ENCODE peak calls at places on chromosomes 12 and 14, in eight cellular contexts. E is stomach; U is AG04450; P is adrenal gland; Z is effector memory CD4-positive, alpha-beta T cell; K is RWPE1; W is GM12878; J is mesenchymal stem cell. O is an unnamed sample.

GRCh38 chr14:69650948-69651369 is 39.6 kb downstream of the SUSD6 start:
- DNase-seq in W (no peak), E (no peak), K (peak), Z (no peak), U (no peak), P (no peak), J (no peak), O (no peak)

GRCh38 chr14:89915114-89915878 is 39.2 kb downstream of the EFCAB11 start:
- DNase-seq in E (peak), K (peak), W (peak), U (no peak), J (peak), P (peak), Z (no peak), O (no peak)

GRCh38 chr14:90281261-90281660 is 24.9 kb downstream of the PSMC1 start:
- DNase-seq in U (peak), E (no peak), P (no peak), J (peak), W (no peak), K (peak), Z (no peak), O (no peak)

GRCh38 chr14:57493467-57494181 is at the start of gene CCDC198:
- DNase-seq in P (no peak), J (no peak), E (no peak), K (no peak), W (peak), Z (no peak), U (no peak), O (no peak)

GRCh38 chr12:55930771-55931316 is at the start of gene DGKA:
- DNase-seq in P (peak), Z (no peak), E (peak), W (peak), J (peak), K (peak), U (peak), O (peak)

GRCh38 chr14:103753809-103754208 is 38.2 kb downstream of the ZFYVE21 start:
- DNase-seq in P (no peak), W (no peak), Z (no peak), J (no peak), E (no peak), K (no peak), U (no peak), O (no peak)

GRCh38 chr14:54739514-54739913 is 163.1 kb downstream of the GCH1 start:
- DNase-seq in E (no peak), Z (no peak), J (no peak), K (no peak), W (no peak), U (no peak), P (no peak), O (no peak)

GRCh38 chr14:96962337-96962736 is 165.2 kb downstream of the VRK1 start:
- DNase-seq in E (no peak), W (no peak), U (no peak), K (no peak), Z (no peak), P (no peak), J (no peak), O (no peak)

GRCh38 chr14:96162741-96163140 is 41.9 kb upstream of the BDKRB2 start:
- DNase-seq in J (peak), K (no peak), E (peak), U (no peak), P (no peak), Z (no peak), W (no peak), O (no peak)

GRCh38 chr14:54599932-54600331 is 33.0 kb downstream of the SAMD4A start:
- DNase-seq in P (no peak), W (no peak), J (no peak), E (no peak), U (no peak), K (no peak), Z (no peak), O (no peak)

GRCh38 chr12:123761841-123762714 is at the start of gene DNAH10:
- DNase-seq in E (no peak), J (peak), Z (no peak), U (no peak), K (peak), W (peak), P (no peak), O (no peak)

GRCh38 chr12:56338643-56339422 is at the start of gene IL23A:
- DNase-seq in U (no peak), W (peak), E (no peak), P (no peak), K (peak), J (peak), Z (peak), O (no peak)

GRCh38 chr12:69275471-69275891 is 36.1 kb downstream of the CPSF6 start:
- DNase-seq in K (no peak), E (no peak), U (no peak), J (no peak), P (peak), Z (no peak), W (no peak), O (no peak)

GRCh38 chr14:54206477-54206876 is 190.3 kb upstream of the CDKN3 start:
- DNase-seq in E (peak), K (no peak), W (no peak), Z (no peak), J (no peak), U (no peak), P (no peak), O (no peak)

GRCh38 chr12:20262131-20262530 is 106.2 kb upstream of the PDE3A start:
- DNase-seq in E (no peak), J (no peak), U (no peak), P (no peak), W (no peak), Z (no peak), K (no peak), O (no peak)

GRCh38 chr12:20268771-20269170 is 99.6 kb upstream of the PDE3A start:
- DNase-seq in K (no peak), P (no peak), U (no peak), E (no peak), W (no peak), J (no peak), Z (no peak), O (no peak)

GRCh38 chr12:20260864-20261263 is 107.5 kb upstream of the PDE3A start:
- DNase-seq in K (no peak), J (no peak), U (no peak), W (no peak), P (no peak), Z (no peak), E (no peak), O (no peak)

GRCh38 chr12:20268121-20268732 is 100.1 kb upstream of the PDE3A start:
- DNase-seq in Z (no peak), E (no peak), W (no peak), J (peak), U (no peak), P (no peak), K (no peak), O (no peak)

DNA sequence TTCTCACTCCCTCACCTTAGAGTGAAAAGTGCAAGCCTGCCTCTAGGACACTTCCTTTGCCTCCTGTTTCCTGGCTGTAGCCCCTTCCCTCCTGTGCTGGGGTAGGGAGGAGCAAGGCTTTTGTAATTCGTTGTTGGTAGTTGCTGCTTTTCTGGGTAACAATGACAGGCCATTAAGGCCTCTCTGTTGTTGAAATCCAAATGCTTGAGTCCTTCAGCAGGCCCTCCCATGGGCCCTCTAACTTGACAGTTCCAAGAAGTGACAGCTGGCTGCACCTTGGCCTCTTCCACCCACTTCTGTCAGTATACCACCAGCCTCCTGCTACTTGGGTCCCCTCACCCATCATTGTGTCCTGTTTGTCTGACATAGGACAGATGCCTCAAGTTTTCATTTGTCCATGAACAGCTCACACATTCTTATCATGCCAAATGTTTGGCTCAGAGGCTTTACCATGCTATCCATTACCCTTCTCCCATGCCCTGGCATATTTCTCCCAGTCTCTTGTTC is 103.7 kb upstream of the PDE3A start:
- DNase-seq in P (no peak), K (no peak), Z (no peak), E (no peak), W (no peak), J (peak), U (no peak), O (no peak)
- H3K27ac ChIP-seq in P (no peak), K (no peak), Z (no peak), E (no peak), W (no peak), J (no peak), U (no peak), O (no peak)

GRCh38 chr12:14972816-14973215 is at the start of gene PDE6H:
- DNase-seq in P (no peak), W (no peak), Z (no peak), U (no peak), K (no peak), J (no peak), E (no peak), O (no peak)

GRCh38 chr12:14974633-14975032 is 1.8 kb downstream of the PDE6H start:
- DNase-seq in K (no peak), W (no peak), U (no peak), P (no peak), Z (no peak), E (no peak), J (no peak), O (no peak)

GRCh38 chr12:14979468-14979867 is 6.6 kb downstream of the PDE6H start:
- DNase-seq in Z (no peak), E (no peak), J (no peak), W (no peak), P (no peak), U (no peak), K (no peak), O (no peak)

GRCh38 chr12:14970467-14970866 is 2.4 kb upstream of the PDE6H start:
- DNase-seq in Z (no peak), P (no peak), K (no peak), J (peak), U (no peak), E (no peak), W (no peak), O (no peak)

DNA sequence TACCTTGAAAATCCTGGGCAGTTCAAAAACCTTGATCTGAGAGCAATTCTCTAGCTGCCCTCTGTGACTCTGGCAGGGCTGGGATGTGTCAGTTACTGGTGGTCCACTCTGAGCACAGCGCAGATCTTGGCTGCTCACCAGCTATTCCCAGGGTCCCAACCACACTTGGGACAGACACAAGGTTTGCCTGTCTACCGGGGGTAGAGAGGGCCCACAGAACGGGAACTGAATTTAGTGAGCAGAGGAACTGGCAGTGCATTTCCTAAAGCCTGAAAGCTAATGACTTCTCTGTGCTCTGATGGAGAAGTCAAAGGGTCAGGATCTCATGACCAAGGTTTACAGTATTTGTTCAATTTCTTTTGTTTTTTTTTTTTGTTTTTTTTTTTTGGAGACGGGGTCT is 2.6 kb downstream of the PDE6H start:
- DNase-seq in J (no peak), P (no peak), U (no peak), Z (no peak), W (no peak), K (no peak), E (no peak), O (no peak)
- H3K27ac ChIP-seq in J (no peak), P (no peak), U (no peak), Z (no peak), W (no peak), K (no peak), E (no peak), O (no peak)

GRCh38 chr14:73884438-73885190 is 2.0 kb upstream of the ZNF410 start:
- DNase-seq in J (no peak), K (no peak), P (no peak), E (no peak), Z (no peak), W (no peak), U (no peak), O (no peak)
- H3K27ac ChIP-seq in J (no peak), K (peak), P (no peak), E (no peak), Z (no peak), W (peak), U (no peak), O (peak)

GRCh38 chr12:94240171-94240570 is 91.8 kb downstream of the PLXNC1 start:
- DNase-seq in U (no peak), Z (no peak), K (no peak), E (no peak), P (no peak), W (peak), J (no peak), O (no peak)
- H3K27ac ChIP-seq in U (no peak), Z (no peak), K (no peak), E (no peak), P (no peak), W (peak), J (no peak), O (no peak)

GRCh38 chr14:104984056-104984894 is 1.3 kb upstream of the CLBA1 start:
- DNase-seq in E (no peak), U (no peak), W (no peak), K (no peak), P (no peak), Z (no peak), J (no peak), O (no peak)

GRCh38 chr14:104986487-104987164 is 1.0 kb downstream of the CLBA1 start:
- DNase-seq in J (no peak), U (no peak), Z (no peak), W (no peak), K (no peak), E (no peak), P (no peak), O (peak)

GRCh38 chr14:104983231-104983721 is 2.3 kb upstream of the CLBA1 start:
- DNase-seq in Z (no peak), U (no peak), P (no peak), K (no peak), E (no peak), J (no peak), W (no peak), O (no peak)

GRCh38 chr14:104982548-104983230 is 2.9 kb upstream of the CLBA1 start:
- DNase-seq in K (no peak), W (no peak), Z (no peak), P (no peak), E (no peak), U (no peak), J (no peak), O (no peak)

DNA sequence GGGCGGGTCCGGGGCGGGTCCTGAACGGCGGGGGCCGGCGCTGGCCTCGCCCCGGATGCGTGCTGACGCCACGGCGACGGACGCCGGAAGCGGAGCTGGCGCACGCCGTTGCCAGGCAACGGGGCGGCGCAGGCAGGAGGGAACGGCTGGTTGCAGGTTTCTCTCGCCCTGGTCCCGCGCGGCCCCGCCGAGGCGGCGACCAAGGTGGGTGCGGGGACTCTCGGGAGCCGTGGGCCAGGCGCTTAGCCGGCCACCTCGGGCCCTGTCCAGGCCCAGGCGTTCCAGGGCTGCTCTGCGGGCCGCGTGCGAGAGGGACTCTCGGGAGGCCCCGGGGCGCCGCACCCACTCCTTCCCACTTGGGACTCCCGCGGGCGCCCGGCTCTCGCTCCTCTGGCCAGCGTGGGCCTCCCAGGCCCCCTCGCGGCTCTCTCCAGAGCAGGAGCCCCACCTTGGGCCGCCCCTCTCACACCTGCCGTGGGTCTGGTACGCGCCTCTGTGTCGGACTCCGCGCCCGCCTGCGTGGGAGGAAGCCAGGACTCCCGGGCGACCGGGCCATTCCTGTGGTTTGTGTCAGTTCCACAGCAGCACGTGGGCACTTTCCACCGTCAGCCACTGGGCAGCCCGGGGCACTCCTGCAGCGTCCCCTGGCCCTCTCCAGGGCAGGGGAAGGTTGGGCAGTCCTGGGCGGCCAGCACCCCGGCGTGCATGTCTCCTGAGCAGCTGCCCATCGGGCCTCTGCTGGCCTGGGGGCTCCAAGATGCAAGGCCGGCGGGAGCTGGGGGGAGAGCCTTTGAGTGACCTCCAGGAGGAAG is at the start of gene CLBA1:
- DNase-seq in W (peak), K (peak), P (peak), E (peak), U (peak), Z (peak), J (peak), O (peak)
- H3K27ac ChIP-seq in W (no peak), K (peak), P (peak), E (peak), U (no peak), Z (peak), J (no peak), O (peak)

DNA sequence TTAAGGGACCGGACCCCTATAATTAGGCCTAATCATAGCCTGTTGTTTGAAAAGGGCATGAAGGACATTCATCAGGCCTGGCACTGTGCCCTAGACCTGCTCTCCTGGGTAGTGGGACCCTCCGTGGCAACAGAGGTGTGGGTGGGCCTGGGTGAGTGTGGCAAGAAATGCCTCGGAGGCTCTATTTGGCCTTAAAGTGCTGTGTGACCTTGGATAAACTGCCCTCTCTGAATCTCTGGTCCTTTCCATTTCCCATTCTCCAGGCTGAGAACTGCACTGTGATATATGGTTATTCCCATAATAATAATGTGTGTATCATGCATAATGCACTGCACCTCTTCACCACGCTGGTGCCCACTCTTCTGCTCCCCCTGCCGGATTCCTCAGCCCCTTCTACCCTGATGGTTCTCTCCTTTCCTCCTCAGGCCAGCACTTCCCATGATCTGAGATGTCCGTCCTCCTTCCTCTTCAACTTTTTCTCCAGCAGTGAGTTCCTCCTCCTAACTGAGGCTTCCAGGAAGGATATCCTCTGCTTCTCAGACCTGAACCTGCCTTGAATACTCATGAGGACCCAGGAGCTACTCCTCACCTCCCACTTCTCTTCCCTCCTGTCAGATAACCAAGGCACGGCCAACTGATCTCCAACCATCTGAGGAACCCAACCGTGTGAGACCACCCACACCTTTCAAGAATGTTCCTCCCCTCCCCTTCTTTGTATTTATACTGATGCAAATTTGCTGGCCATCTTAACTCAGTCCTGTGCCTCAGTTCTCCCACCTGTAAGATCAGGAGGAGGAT is 111.0 kb upstream of the PZP start:
- DNase-seq in P (no peak), U (no peak), E (no peak), W (no peak), Z (no peak), K (no peak), J (no peak), O (no peak)
- H3K27ac ChIP-seq in P (no peak), U (no peak), E (no peak), W (no peak), Z (no peak), K (no peak), J (no peak), O (no peak)

DNA sequence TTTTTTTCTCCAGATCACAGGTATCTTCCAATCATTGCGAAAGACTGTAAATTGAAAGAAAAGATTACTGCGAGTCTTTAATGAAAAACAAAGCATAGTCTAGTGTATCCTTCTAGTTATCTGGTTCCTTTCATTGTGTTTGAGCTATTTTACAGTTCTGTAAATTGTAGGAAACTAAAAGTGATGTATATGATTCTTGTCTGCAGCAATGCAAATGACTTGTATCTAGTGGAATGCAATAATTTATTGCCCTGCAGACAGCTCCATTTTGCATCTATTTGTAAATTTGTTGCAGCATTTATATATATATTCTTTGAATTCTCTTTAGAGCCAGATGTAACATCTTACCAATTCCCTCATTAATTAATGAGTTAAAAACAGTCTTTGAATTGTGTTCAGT is 218.1 kb downstream of the AEBP2 start:
- DNase-seq in J (peak), Z (no peak), P (no peak), K (no peak), W (no peak), U (no peak), E (no peak), O (no peak)
- H3K27ac ChIP-seq in J (no peak), Z (no peak), P (no peak), K (no peak), W (no peak), U (no peak), E (no peak), O (no peak)

GRCh38 chr12:6825398-6826124 is 2.6 kb upstream of the P3H3 start:
- DNase-seq in W (no peak), P (peak), K (peak), U (peak), J (peak), Z (peak), E (peak), O (peak)
- H3K27ac ChIP-seq in W (no peak), P (no peak), K (no peak), U (no peak), J (no peak), Z (no peak), E (no peak), O (no peak)